ENCODE peak calls at places on chromosomes 13 and 19, in four cellular contexts. F, M, Y and O are unnamed samples. For H3K4me1, the result is how much of the 10 kb centered on the place peaks cover.

GRCh38 chr19:4519172-4519496 is 848 bp upstream of the PLIN4 start:
- DNase-seq in F (no peak), M (no peak), Y (no peak), O (no peak)

GRCh38 chr13:64697226-64697625 is 2532.9 kb downstream of the PCDH9 start:
- DNase-seq in F (no peak), M (no peak), Y (no peak), O (no peak)

GRCh38 chr19:48631254-48631653 is 5.9 kb downstream of the DBP start:
- DNase-seq in F (no peak), M (no peak), Y (no peak), O (no peak)

GRCh38 chr19:34104099-34104498 is 68.2 kb upstream of the LSM14A start:
- DNase-seq in F (no peak), M (no peak), Y (no peak), O (no peak)

GRCh38 chr13:43787998-43788397 is 1.2 kb upstream of the ENOX1 start:
- DNase-seq in F (peak), M (peak), Y (no peak), O (no peak)

GRCh38 chr19:23440791-23441190 is 45.5 kb upstream of the ZNF91 start:
- DNase-seq in F (no peak), M (no peak), Y (no peak), O (no peak)

GRCh38 chr19:49497047-49497789 is 984 bp downstream of the RPS11 start:
- DNase-seq in F (no peak), M (peak), Y (peak), O (peak)

GRCh38 chr19:16315825-16316505 is 8.7 kb upstream of the KLF2 start:
- DNase-seq in F (no peak), M (no peak), Y (peak), O (no peak)

GRCh38 chr13:50208826-50209335 is 193.6 kb downstream of the KCNRG start:
- DNase-seq in F (no peak), M (peak), Y (peak), O (peak)

GRCh38 chr13:26619321-26619720 is 61.8 kb downstream of the WASF3 start:
- DNase-seq in F (no peak), M (no peak), Y (no peak), O (no peak)

GRCh38 chr13:85261757-85262346 is 537.4 kb downstream of the SLITRK6 start:
- DNase-seq in F (no peak), M (no peak), Y (no peak), O (no peak)

GRCh38 chr13:66477816-66478215 is 752.3 kb downstream of the PCDH9 start:
- DNase-seq in F (no peak), M (no peak), Y (no peak), O (no peak)

GRCh38 chr13:102900193-102900608 is 54.4 kb downstream of the ERCC5 start:
- DNase-seq in F (no peak), M (no peak), Y (no peak), O (no peak)

GRCh38 chr13:40384976-40385857 is 281.2 kb downstream of the FOXO1 start:
- DNase-seq in F (no peak), M (no peak), Y (no peak), O (no peak)

GRCh38 chr13:72437458-72437857 is 290.0 kb downstream of the MZT1 start:
- DNase-seq in F (no peak), M (no peak), Y (no peak), O (no peak)

GRCh38 chr19:13020002-13020414 is 24.7 kb downstream of the NFIX start:
- DNase-seq in F (no peak), M (peak), Y (no peak), O (no peak)

GRCh38 chr13:34249546-34249945 is 431.6 kb downstream of the RFC3 start:
- DNase-seq in F (no peak), M (no peak), Y (no peak), O (no peak)

GRCh38 chr13:110562696-110563462 is 1.4 kb upstream of the RAB20 start:
- DNase-seq in F (no peak), M (no peak), Y (no peak), O (peak)
- H3K4me3 ChIP-seq in F (no peak), M (no peak), Y (peak), O (no peak)

GRCh38 chr13:105047676-105048295 is 1487.7 kb downstream of the EFNB2 start:
- DNase-seq in F (no peak), M (no peak), Y (no peak), O (no peak)
- H3K4me1 ChIP-seq in F (under half), M (under half), Y (under half), O (under half)

GRCh38 chr13:99323488-99323887 is 16.3 kb upstream of the GPR183 start:
- DNase-seq in F (no peak), M (no peak), Y (no peak), O (no peak)

GRCh38 chr13:99320693-99321481 is 13.7 kb upstream of the GPR183 start:
- DNase-seq in F (no peak), M (no peak), Y (no peak), O (no peak)

GRCh38 chr13:99326012-99326411 is 18.8 kb upstream of the GPR183 start:
- DNase-seq in F (no peak), M (no peak), Y (no peak), O (no peak)

GRCh38 chr13:99321709-99322108 is 14.5 kb upstream of the GPR183 start:
- DNase-seq in F (no peak), M (no peak), Y (no peak), O (no peak)

DNA sequence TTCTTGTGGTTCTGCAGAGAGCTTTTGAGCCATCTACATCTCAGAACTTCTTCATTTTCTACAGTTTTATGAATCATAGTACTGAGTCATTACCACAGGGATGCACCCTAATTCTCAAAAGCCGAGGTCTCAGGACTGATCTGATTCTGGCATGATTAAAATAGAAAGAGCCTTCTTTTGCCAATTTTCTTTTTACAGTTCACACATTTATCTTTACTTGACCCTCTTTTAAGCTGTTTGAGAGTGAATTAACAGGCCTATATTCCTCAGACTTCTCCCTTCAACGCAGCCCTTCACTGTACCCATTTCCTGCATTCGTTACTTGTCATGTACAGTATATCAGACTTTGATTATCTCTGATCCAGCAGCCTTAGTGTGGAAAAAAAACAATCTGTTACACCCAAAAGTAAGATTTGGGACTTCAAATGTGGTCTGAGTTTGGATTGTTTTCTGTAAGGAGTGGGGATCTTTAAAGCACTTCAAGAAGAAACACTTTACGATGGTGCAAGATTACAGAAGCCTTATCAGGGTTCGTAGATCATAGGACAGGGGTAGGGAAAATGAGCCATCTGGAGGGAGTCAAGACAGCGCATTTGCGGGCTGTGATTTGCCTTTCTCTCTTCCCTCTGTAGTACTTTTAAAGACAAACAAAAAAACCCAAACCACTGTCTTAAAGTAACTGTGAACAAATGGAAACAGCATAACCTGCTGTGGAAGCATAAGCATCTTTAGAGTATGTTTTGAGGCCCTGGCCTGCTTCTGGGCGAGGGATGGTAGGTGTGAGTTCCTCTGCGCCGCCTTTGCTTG is 15.3 kb upstream of the GPR183 start:
- DNase-seq in F (no peak), M (no peak), Y (no peak), O (no peak)
- H3K4me3 ChIP-seq in F (no peak), M (no peak), Y (no peak), O (no peak)

DNA sequence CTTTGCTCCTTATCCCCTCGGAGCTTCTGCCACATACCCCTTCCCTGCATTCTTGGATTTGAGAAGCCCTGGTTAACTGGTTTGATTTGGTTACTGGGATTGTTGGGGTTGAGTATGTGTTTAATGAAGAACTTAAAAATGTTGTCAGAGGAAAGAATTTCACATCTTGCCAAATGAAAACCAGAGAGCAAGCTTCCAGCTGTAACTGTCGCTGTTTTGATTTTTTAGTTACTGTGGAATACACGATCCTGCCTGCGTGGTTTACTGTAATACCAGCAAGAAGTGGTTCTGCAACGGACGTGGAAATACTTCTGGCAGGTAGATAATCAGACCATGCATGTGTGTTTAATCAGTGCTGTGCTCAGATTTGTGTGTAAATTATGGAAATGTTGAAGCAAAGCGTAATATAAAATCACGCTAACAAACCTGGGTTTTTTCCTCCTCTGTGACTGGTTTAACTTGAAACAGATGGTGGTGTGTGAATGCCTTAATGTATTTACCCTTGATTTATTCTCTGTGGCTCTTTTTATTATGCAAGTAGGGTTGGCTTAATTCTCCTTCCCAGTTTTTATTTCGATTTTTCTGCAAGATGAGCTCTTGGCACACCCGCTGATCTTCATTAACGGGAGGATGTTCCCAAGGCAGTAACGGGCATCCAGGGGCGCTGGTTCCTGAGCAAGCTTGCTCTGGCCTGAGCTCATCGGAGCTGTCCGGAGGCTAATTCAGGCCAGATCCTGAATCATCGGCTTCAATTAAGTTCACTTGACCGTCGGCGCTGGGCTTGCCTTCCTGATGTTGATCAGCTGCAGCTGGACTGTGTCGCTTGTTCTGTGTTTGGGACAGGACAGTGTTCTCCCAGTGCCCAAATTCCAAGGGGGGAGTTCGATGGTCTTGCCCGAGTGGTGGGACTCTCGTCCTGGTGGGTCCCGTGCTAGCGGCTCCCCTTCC is 16.0 kb downstream of the UPF1 start:
- DNase-seq in F (no peak), M (no peak), Y (no peak), O (peak)
- H3K4me1 ChIP-seq in F (under half), M (under half), Y (half or more), O (under half)